ENCODE peak calls at places on chromosomes 12 and 14, in five cellular contexts. P, W, V, D and E are unnamed samples.

GRCh38 chr12:15701721-15702156 is 87.4 kb downstream of the EPS8 start:
- DNase-seq in V (no peak), P (no peak), W (no peak), D (peak; percentile 56), E (no peak)

GRCh38 chr12:111529424-111530368 is 69.4 kb downstream of the ATXN2 start:
- DNase-seq in D (peak; percentile 36), P (peak; percentile 33), V (peak; percentile 48), W (peak; percentile 79), E (peak; percentile 59)

GRCh38 chr12:13661005-13661887 is 320.2 kb downstream of the GRIN2B start:
- DNase-seq in P (no peak), V (peak; percentile 42), W (peak; percentile 86), D (peak; percentile 1), E (peak; percentile 27)

GRCh38 chr14:79306546-79306945 is 904.8 kb downstream of the DIO2 start:
- DNase-seq in V (no peak), P (no peak), W (no peak), D (no peak), E (no peak)

GRCh38 chr12:6426882-6427671 is 17.7 kb upstream of the CD27 start:
- DNase-seq in W (no peak), D (no peak), P (peak; percentile 91), V (no peak), E (no peak)

GRCh38 chr14:65431245-65431644 is 18.7 kb downstream of the FUT8 start:
- DNase-seq in P (no peak), V (no peak), W (no peak), D (no peak), E (no peak)

GRCh38 chr12:21073822-21074460 is 57.1 kb upstream of the SLCO1B1 start:
- DNase-seq in P (no peak), V (no peak), W (no peak), D (no peak), E (no peak)

GRCh38 chr14:23299986-23300686 is 2.5 kb downstream of the PPP1R3E start:
- DNase-seq in D (no peak), P (no peak), V (no peak), W (no peak), E (no peak)

GRCh38 chr14:91378945-91379932 is 38.4 kb downstream of the CCDC88C start:
- DNase-seq in V (no peak), W (no peak), P (no peak), D (no peak), E (no peak)

GRCh38 chr14:79896009-79896408 is 315.3 kb downstream of the DIO2 start:
- DNase-seq in D (no peak), P (no peak), W (no peak), V (no peak), E (no peak)

GRCh38 chr14:54182419-54183040 is 214.3 kb upstream of the CDKN3 start:
- DNase-seq in W (no peak), P (no peak), D (peak; percentile 68), V (no peak), E (no peak)

GRCh38 chr14:30266290-30266689 is 292.7 kb upstream of the G2E3 start:
- DNase-seq in D (no peak), P (no peak), V (no peak), W (no peak), E (no peak)

GRCh38 chr14:97692084-97692483 is 894.9 kb downstream of the VRK1 start:
- DNase-seq in V (no peak), D (no peak), W (no peak), P (no peak), E (no peak)

GRCh38 chr12:112482734-112483133 is 64.0 kb downstream of the PTPN11 start:
- DNase-seq in D (no peak), P (no peak), V (peak; percentile 8), W (no peak), E (no peak)

GRCh38 chr12:110503432-110503831 is 1.3 kb downstream of the RAD9B start:
- DNase-seq in D (no peak), P (no peak), W (no peak), V (no peak), E (no peak)

GRCh38 chr14:39230416-39230815 is 3.3 kb upstream of the MIA2 start:
- DNase-seq in P (no peak), V (no peak), D (no peak), W (no peak), E (no peak)

GRCh38 chr12:108021129-108021528 is 108.0 kb upstream of the WSCD2 start:
- DNase-seq in V (no peak), W (no peak), P (no peak), D (no peak), E (no peak)

GRCh38 chr12:24500466-24501232 is 448.3 kb downstream of the BCAT1 start:
- DNase-seq in W (no peak), V (no peak), P (no peak), D (no peak), E (no peak)

GRCh38 chr14:20460458-20461229 is 590 bp downstream of the PIP4P1 start:
- DNase-seq in W (peak; percentile 65), D (no peak), P (no peak), V (no peak), E (peak; percentile 81)

GRCh38 chr12:62278022-62278421 is 17.8 kb downstream of the USP15 start:
- DNase-seq in P (no peak), W (no peak), D (no peak), V (no peak), E (no peak)

GRCh38 chr14:77319416-77319815 is 1.3 kb downstream of the POMT2 start:
- DNase-seq in D (no peak), V (no peak), W (no peak), P (no peak), E (no peak)

GRCh38 chr12:3201741-3202500 is 124.7 kb downstream of the TSPAN9 start:
- DNase-seq in D (no peak), P (no peak), V (no peak), W (no peak), E (no peak)

GRCh38 chr12:105882404-105882803 is 256.4 kb downstream of the NUAK1 start:
- DNase-seq in D (peak; percentile 44), V (no peak), W (no peak), P (no peak), E (no peak)

GRCh38 chr12:132200800-132201199 is 56.5 kb downstream of the NOC4L start:
- DNase-seq in D (no peak), P (no peak), V (no peak), W (no peak), E (no peak)

GRCh38 chr12:46900734-46901463 is 75.1 kb upstream of the SLC38A4 start:
- DNase-seq in W (no peak), V (no peak), D (no peak), P (no peak), E (no peak)

GRCh38 chr14:72990171-72990570 is 36.7 kb downstream of the ZFYVE1 start:
- DNase-seq in D (no peak), W (no peak), P (no peak), V (no peak), E (no peak)

GRCh38 chr12:25723286-25723685 is 170.2 kb upstream of the LMNTD1 start:
- DNase-seq in W (no peak), V (no peak), P (no peak), D (no peak), E (no peak)

GRCh38 chr12:47121146-47121545 is 41.4 kb upstream of the AMIGO2 start:
- DNase-seq in P (no peak), V (no peak), W (peak; percentile 73), D (peak; percentile 68), E (no peak)

GRCh38 chr12:122807651-122808050 is 27.6 kb upstream of the HIP1R start:
- DNase-seq in W (no peak), P (no peak), D (no peak), V (no peak), E (no peak)

GRCh38 chr14:58637040-58637390 is 747 bp upstream of the DACT1 start:
- DNase-seq in P (peak; percentile 30), W (peak; percentile 28), V (no peak), D (peak; percentile 75), E (no peak)

GRCh38 chr12:7832059-7832696 is 40.5 kb downstream of the SLC2A14 start:
- DNase-seq in D (peak; percentile 57), P (no peak), W (peak; percentile 74), V (no peak), E (peak; percentile 45)

GRCh38 chr12:100656806-100657205 is 83.3 kb downstream of the GAS2L3 start:
- DNase-seq in V (peak; percentile 35), D (no peak), P (no peak), W (no peak), E (no peak)

GRCh38 chr12:49615725-49616124 is 7.6 kb upstream of the PRPF40B start:
- DNase-seq in P (no peak), D (peak; percentile 82), V (no peak), W (no peak), E (no peak)

GRCh38 chr12:50505945-50506344 is 1.2 kb downstream of the DIP2B start:
- DNase-seq in P (no peak), D (no peak), W (no peak), V (no peak), E (peak; percentile 22)

GRCh38 chr12:42156232-42156631 is 11.6 kb upstream of the GXYLT1 start:
- DNase-seq in P (no peak), W (peak; percentile 49), D (no peak), V (no peak), E (no peak)

GRCh38 chr14:23436327-23437141 is 1.1 kb upstream of the MYH7 start:
- DNase-seq in D (no peak), V (no peak), W (no peak), P (no peak), E (no peak)

GRCh38 chr14:102316048-102316745 is 3.3 kb upstream of the ZNF839 start:
- DNase-seq in P (no peak), V (peak; percentile 92), W (peak; percentile 84), D (peak; percentile 43), E (peak; percentile 31)

GRCh38 chr12:131896811-131897270 is 2.4 kb downstream of the ULK1 start:
- DNase-seq in P (no peak), V (no peak), W (peak; percentile 88), D (no peak), E (peak; percentile 55)